ENCODE peak calls at places on chromosomes 3 and 15, in eight cellular contexts. Z, V, F, T, P, J, G and K are unnamed samples. For H3K9me3, the result is how much of the 10 kb centered on the place peaks cover.

GRCh38 chr3:23459915-23460546 is 256.9 kb downstream of the UBE2E2 start:
- DNase-seq in V (no peak), Z (no peak), T (no peak), G (no peak), J (no peak), P (no peak), F (no peak), K (no peak)

GRCh38 chr15:80214979-80215378 is 37.0 kb downstream of the CTXND1 start:
- DNase-seq in T (no peak), F (no peak), V (no peak), Z (no peak), G (no peak), J (no peak), P (no peak), K (no peak)

GRCh38 chr15:38899300-38899699 is 334.7 kb upstream of the RASGRP1 start:
- DNase-seq in J (no peak), V (no peak), G (no peak), P (no peak), Z (no peak), F (no peak), T (peak), K (no peak)

GRCh38 chr3:73608805-73609641 is 15.7 kb downstream of the PDZRN3 start:
- DNase-seq in F (no peak), J (no peak), V (no peak), Z (no peak), T (peak), G (no peak), P (no peak), K (no peak)

GRCh38 chr15:99438222-99438592 is 127.6 kb upstream of the MEF2A start:
- DNase-seq in F (no peak), G (no peak), V (no peak), T (no peak), Z (no peak), P (no peak), J (no peak), K (no peak)

GRCh38 chr3:67518196-67518595 is 136.2 kb downstream of the SUCLG2 start:
- DNase-seq in F (no peak), G (peak), Z (no peak), V (no peak), P (no peak), T (no peak), J (no peak), K (no peak)

GRCh38 chr3:163043074-163043473 is 1546.5 kb downstream of the OTOL1 start:
- DNase-seq in T (no peak), G (no peak), Z (no peak), J (no peak), P (no peak), F (no peak), V (no peak), K (no peak)

GRCh38 chr3:69767571-69767970 is 28.3 kb downstream of the MITF start:
- DNase-seq in J (peak), G (no peak), T (no peak), F (no peak), V (no peak), Z (peak), P (no peak), K (no peak)

GRCh38 chr3:5277612-5278236 is 90.2 kb downstream of the EDEM1 start:
- DNase-seq in G (no peak), J (no peak), T (no peak), Z (no peak), P (no peak), F (no peak), V (no peak), K (no peak)

GRCh38 chr3:61946925-61947324 is 385.6 kb downstream of the PTPRG start:
- DNase-seq in G (no peak), T (no peak), Z (no peak), V (no peak), F (no peak), P (no peak), J (no peak), K (no peak)

GRCh38 chr3:185691622-185692021 is 105.5 kb downstream of the SENP2 start:
- DNase-seq in V (no peak), Z (no peak), G (no peak), F (no peak), J (no peak), P (no peak), T (no peak), K (no peak)

GRCh38 chr3:163768048-163768447 is 1310.2 kb downstream of the SI start:
- DNase-seq in T (no peak), P (no peak), F (no peak), Z (no peak), G (no peak), J (no peak), V (no peak), K (no peak)

GRCh38 chr15:51100785-51101489 is 6.2 kb upstream of the TNFAIP8L3 start:
- DNase-seq in J (no peak), V (no peak), P (no peak), F (no peak), T (no peak), G (no peak), Z (no peak), K (no peak)

GRCh38 chr3:123329636-123330340 is 119.1 kb downstream of the ADCY5 start:
- DNase-seq in J (peak), V (no peak), G (no peak), F (no peak), T (no peak), P (no peak), Z (peak), K (no peak)

GRCh38 chr3:127450331-127450730 is 140.2 kb downstream of the TPRA1 start:
- DNase-seq in P (no peak), T (no peak), V (no peak), F (peak), G (no peak), J (no peak), Z (no peak), K (no peak)

GRCh38 chr15:69780374-69780773 is 317.3 kb downstream of the TLE3 start:
- DNase-seq in J (no peak), G (no peak), F (no peak), T (no peak), P (no peak), Z (no peak), V (no peak), K (no peak)

GRCh38 chr15:90261811-90262210 is 3.7 kb upstream of the NGRN start:
- DNase-seq in P (no peak), G (no peak), Z (no peak), F (no peak), J (no peak), T (peak), V (no peak), K (no peak)

GRCh38 chr3:135325726-135326245 is 530.7 kb downstream of the EPHB1 start:
- DNase-seq in P (no peak), T (no peak), F (no peak), J (no peak), V (no peak), G (no peak), Z (peak), K (no peak)

GRCh38 chr15:49927462-49927861 is 191.6 kb downstream of the ATP8B4 start:
- DNase-seq in P (no peak), F (no peak), Z (no peak), G (no peak), T (no peak), V (no peak), J (no peak), K (no peak)

GRCh38 chr3:113136071-113136470 is 75.3 kb upstream of the BOC start:
- DNase-seq in P (peak), F (no peak), V (peak), G (peak), Z (no peak), T (peak), J (no peak), K (no peak)

GRCh38 chr15:72784233-72784876 is 797 bp upstream of the ADPGK start:
- DNase-seq in F (no peak), Z (no peak), T (peak), J (no peak), V (peak), P (peak), G (peak), K (no peak)

GRCh38 chr15:48993411-48993810 is 29.7 kb upstream of the SHC4 start:
- DNase-seq in P (no peak), J (no peak), T (no peak), V (no peak), G (no peak), F (no peak), Z (no peak), K (no peak)

GRCh38 chr3:23455775-23456174 is 252.6 kb downstream of the UBE2E2 start:
- DNase-seq in T (peak), Z (no peak), G (no peak), V (no peak), F (no peak), J (no peak), P (no peak), K (no peak)

GRCh38 chr15:95227235-95227634 is 995.9 kb downstream of the MCTP2 start:
- DNase-seq in P (no peak), G (no peak), T (peak), V (no peak), F (no peak), Z (no peak), J (no peak), K (no peak)

GRCh38 chr3:107810195-107811071 is 280.4 kb downstream of the CD47 start:
- DNase-seq in G (no peak), V (no peak), F (no peak), T (peak), P (no peak), Z (no peak), J (no peak), K (no peak)

GRCh38 chr15:70833897-70834765 is 19.8 kb downstream of the LARP6 start:
- DNase-seq in J (no peak), P (peak), F (no peak), T (peak), G (no peak), Z (no peak), V (no peak), K (no peak)

GRCh38 chr3:106144051-106144450 is 275.2 kb upstream of the CBLB start:
- DNase-seq in Z (no peak), V (no peak), J (no peak), T (no peak), P (no peak), G (no peak), F (no peak), K (no peak)

GRCh38 chr3:134858516-134859035 is 63.5 kb downstream of the EPHB1 start:
- DNase-seq in G (no peak), P (no peak), V (no peak), Z (no peak), J (no peak), T (no peak), F (no peak), K (no peak)

GRCh38 chr3:60046212-60046611 is 996.4 kb upstream of the CFAP20DC start:
- DNase-seq in G (no peak), F (no peak), P (no peak), Z (no peak), V (no peak), T (no peak), J (no peak), K (no peak)

GRCh38 chr15:40146037-40146436 is 14.8 kb upstream of the BUB1B start:
- DNase-seq in Z (no peak), V (no peak), F (no peak), G (no peak), J (no peak), T (peak), P (no peak), K (no peak)

GRCh38 chr3:122415104-122415744 is 638 bp downstream of the WDR5B start:
- DNase-seq in F (peak), J (no peak), G (peak), V (peak), Z (no peak), T (peak), P (peak), K (no peak)

GRCh38 chr15:37907136-37907535 is 27.3 kb upstream of the TMCO5A start:
- DNase-seq in J (no peak), F (no peak), P (no peak), V (no peak), T (peak), Z (no peak), G (no peak), K (no peak)

GRCh38 chr3:165526367-165526766 is 310.9 kb downstream of the BCHE start:
- DNase-seq in V (no peak), G (no peak), F (no peak), J (no peak), T (no peak), Z (no peak), P (no peak), K (no peak)

GRCh38 chr3:17510265-17510664 is 232.2 kb downstream of the TBC1D5 start:
- DNase-seq in T (no peak), V (no peak), G (no peak), P (no peak), F (no peak), Z (no peak), J (no peak), K (no peak)

GRCh38 chr3:159762981-159763465 is 225.6 kb upstream of the IL12A start:
- DNase-seq in V (no peak), F (peak), Z (peak), P (peak), T (peak), J (peak), G (peak), K (no peak)

GRCh38 chr15:61994216-61994615 is 66.0 kb downstream of the VPS13C start:
- DNase-seq in V (no peak), J (no peak), F (no peak), Z (no peak), G (no peak), T (peak), P (no peak), K (no peak)

GRCh38 chr15:70829366-70830166 is 24.4 kb downstream of the LARP6 start:
- DNase-seq in F (no peak), V (no peak), P (no peak), G (no peak), J (no peak), Z (no peak), T (no peak), K (no peak)

DNA sequence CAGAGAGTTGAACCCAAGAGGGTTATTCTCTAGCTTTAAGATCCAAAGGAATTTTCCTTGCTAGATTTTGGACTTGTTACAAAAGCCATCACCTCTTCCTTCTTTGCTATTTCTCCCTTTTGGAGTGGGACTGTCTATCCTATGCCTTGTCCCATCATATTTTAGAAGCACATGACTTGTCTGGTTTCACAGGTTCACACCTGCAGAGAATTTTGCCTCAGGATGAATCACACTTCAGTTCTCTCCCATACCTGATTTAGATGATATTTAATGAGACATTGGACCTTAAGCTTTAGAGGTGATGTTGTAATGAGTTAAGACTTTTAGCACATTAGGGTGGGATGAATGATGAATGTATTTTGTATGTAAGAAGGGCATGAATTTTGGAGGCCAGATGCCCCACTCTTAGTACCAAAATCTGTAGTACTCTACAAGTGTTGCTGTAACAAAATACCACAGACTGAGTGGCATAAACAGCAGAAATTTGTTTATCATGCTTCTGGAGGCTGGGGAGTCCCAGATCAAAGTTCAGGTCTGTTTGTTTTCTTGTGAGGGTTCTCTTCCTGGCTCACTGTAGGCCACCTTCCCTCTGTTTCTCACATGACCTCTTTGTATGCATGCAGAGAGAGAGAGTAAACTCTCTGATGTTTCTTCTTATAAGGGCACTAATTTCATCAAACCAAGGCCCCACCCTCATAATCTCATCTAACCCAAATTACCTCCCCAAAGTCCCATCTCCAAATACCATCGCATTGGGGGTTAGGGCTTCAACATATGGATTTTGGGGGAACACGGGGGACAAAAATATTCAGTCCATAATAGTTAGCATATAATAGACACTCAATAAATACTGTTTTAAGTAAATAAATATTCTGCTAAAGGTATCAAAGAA is 10.0 kb downstream of the LNP1 start:
- DNase-seq in Z (no peak), G (no peak), T (peak), J (no peak), P (no peak), V (no peak), F (no peak), K (no peak)
- H3K9me3 ChIP-seq in Z (under half), G (under half), T (under half), J (under half), P (under half), V (under half), F (under half), K (under half)

DNA sequence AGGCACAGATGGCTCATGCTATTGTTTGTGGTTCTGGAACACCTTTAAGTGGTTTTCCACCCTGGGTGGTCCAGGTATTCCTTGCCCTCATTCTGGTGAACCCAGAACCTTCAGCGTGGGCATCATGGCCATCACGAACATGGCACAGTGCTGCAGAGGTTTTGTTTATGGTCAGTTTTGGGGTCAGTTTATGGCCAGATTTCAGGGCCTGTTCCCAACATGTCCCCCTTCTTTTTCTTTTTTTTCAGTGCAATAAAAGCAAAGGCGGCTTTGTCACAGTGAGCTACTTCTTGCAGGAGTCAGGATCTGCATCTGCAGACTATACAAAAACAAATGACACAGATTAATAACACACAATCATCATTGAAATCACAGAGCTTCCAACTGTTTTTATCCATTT is 1085.0 kb upstream of the ALCAM start:
- DNase-seq in J (no peak), Z (no peak), G (no peak), V (no peak), T (no peak), F (no peak), P (no peak), K (no peak)
- H3K9me3 ChIP-seq in J (under half), Z (half or more), G (under half), V (under half), T (under half), F (under half), P (under half), K (under half)

DNA sequence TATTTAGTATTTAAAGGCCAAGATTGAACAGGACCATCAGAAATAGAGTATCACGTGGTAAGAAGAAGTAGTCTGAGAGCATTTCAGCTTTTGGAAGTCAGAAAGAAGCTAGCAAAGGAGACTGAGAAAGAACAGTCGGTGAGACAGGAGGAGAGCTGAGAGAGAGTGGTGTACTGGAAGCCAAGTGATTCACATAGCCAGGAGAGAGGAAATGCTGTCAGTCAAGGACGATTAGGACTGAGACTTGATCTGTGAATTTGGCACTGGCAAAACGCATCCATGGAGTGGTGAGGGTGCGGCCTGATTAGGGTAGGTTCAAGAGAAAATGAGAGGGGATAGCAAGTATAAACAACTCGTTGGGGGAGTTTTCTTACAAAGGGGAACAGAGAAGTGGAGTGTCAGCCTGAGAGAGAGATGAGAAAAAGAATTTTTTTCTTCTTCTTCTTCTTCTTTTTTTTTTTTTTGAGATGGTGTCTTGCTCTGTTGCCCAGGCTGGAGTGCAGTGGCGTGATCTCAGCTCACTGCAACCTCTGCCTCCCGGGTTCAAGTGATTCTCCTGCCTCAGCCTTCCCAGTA is 44.9 kb downstream of the CHD2 start:
- DNase-seq in G (no peak), V (no peak), J (no peak), F (no peak), Z (no peak), T (no peak), P (no peak), K (no peak)
- H3K9me3 ChIP-seq in G (under half), V (under half), J (under half), F (under half), Z (under half), T (under half), P (under half), K (under half)

GRCh38 chr15:25171856-25172687 is 217.3 kb downstream of the SNRPN start:
- DNase-seq in J (no peak), Z (peak), V (no peak), G (no peak), T (no peak), F (no peak), P (no peak), K (no peak)
- H3K9me3 ChIP-seq in J (under half), Z (half or more), V (under half), G (under half), T (under half), F (under half), P (under half), K (under half)

GRCh38 chr3:177742273-177742672 is 545.0 kb upstream of the TBL1XR1 start:
- DNase-seq in G (no peak), P (no peak), Z (no peak), F (no peak), T (no peak), V (no peak), J (no peak), K (no peak)
- H3K9me3 ChIP-seq in G (under half), P (under half), Z (under half), F (under half), T (under half), V (under half), J (under half), K (under half)

GRCh38 chr3:1962531-1963090 is 136.1 kb upstream of the CNTN4 start:
- DNase-seq in G (no peak), P (no peak), T (no peak), F (no peak), V (no peak), Z (no peak), J (no peak), K (no peak)
- H3K9me3 ChIP-seq in G (under half), P (under half), T (under half), F (under half), V (under half), Z (under half), J (under half), K (under half)

GRCh38 chr3:27720899-27721716 is 1.0 kb downstream of the EOMES start:
- DNase-seq in Z (no peak), V (no peak), P (no peak), F (no peak), J (peak), G (no peak), T (peak), K (no peak)
- H3K9me3 ChIP-seq in Z (under half), V (under half), P (under half), F (under half), J (under half), G (under half), T (under half), K (under half)

DNA sequence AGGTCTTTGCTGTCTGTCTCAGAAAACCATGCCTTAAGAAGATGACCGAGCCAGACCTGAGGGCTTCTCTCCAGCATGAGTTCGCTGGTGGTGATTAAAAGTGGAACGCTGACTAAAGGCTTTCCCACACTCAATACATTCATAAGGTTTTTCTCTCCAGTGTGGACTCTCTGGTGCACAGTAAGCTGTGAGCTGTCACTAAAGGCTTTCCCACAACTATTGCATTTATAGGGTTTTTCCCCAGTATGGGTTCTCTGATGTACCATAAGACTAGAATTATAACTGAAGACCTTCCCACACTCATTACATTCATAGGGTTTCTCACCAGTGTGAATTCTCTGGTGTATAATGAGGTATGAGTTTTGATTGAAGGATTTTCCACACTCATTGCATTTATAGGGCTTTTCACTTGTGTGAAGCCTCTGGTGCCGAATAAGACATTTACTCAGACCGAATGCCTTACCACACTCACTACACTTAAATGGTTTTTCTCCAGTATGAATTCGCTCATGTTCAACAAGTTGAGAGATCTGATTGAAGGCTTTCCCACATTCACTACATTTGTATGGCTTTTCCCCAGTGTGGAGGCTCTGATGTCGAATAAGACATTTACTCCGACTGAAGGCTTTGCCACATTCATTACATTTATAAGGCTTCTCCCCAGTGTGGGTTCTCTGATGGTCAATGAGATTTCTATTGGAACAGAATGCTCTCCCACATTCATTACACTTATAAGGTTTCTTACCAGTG is 21.9 kb upstream of the ZNF445 start:
- DNase-seq in F (no peak), G (no peak), Z (no peak), T (no peak), J (no peak), P (no peak), V (no peak), K (no peak)
- H3K9me3 ChIP-seq in F (under half), G (under half), Z (half or more), T (half or more), J (under half), P (half or more), V (under half), K (under half)

GRCh38 chr15:25065876-25066275 is 111.1 kb downstream of the SNRPN start:
- DNase-seq in T (no peak), J (no peak), V (no peak), Z (no peak), F (no peak), P (no peak), G (no peak), K (no peak)
- H3K9me3 ChIP-seq in T (half or more), J (half or more), V (under half), Z (half or more), F (half or more), P (half or more), G (under half), K (under half)